ENCODE peak calls at places on chromosomes 7 and 10, in six cellular contexts. T, B, L, K, Q and I are unnamed samples. For H3K9me3, the result is how much of the 10 kb centered on the place peaks cover.

GRCh38 chr7:32264667-32265284 is 194.6 kb upstream of the PDE1C start:
- DNase-seq in T (no peak), B (no peak), L (no peak), K (no peak), Q (no peak), I (no peak)

GRCh38 chr7:19353158-19353557 is 207.9 kb upstream of the FERD3L start:
- DNase-seq in T (no peak), B (no peak), L (no peak), K (no peak), Q (no peak), I (no peak)

GRCh38 chr7:117323585-117323876 is 673 bp upstream of the WNT2 start:
- DNase-seq in T (no peak), B (no peak), L (no peak), K (no peak), Q (no peak), I (no peak)

GRCh38 chr7:28112883-28113540 is 67.6 kb downstream of the JAZF1 start:
- DNase-seq in T (no peak), B (peak), L (no peak), K (no peak), Q (no peak), I (no peak)

GRCh38 chr10:45034301-45034700 is 33.6 kb downstream of the ZNF22 start:
- DNase-seq in T (no peak), B (no peak), L (no peak), K (no peak), Q (no peak), I (no peak)

GRCh38 chr10:48451969-48452878 is 145.7 kb downstream of the MAPK8 start:
- DNase-seq in T (no peak), B (no peak), L (no peak), K (peak), Q (no peak), I (no peak)

GRCh38 chr7:37198906-37199485 is 249.7 kb downstream of the ELMO1 start:
- DNase-seq in T (peak), B (peak), L (peak), K (peak), Q (peak), I (peak)

GRCh38 chr7:136533732-136534131 is 334.7 kb upstream of the CHRM2 start:
- DNase-seq in T (no peak), B (no peak), L (no peak), K (no peak), Q (no peak), I (no peak)

DNA sequence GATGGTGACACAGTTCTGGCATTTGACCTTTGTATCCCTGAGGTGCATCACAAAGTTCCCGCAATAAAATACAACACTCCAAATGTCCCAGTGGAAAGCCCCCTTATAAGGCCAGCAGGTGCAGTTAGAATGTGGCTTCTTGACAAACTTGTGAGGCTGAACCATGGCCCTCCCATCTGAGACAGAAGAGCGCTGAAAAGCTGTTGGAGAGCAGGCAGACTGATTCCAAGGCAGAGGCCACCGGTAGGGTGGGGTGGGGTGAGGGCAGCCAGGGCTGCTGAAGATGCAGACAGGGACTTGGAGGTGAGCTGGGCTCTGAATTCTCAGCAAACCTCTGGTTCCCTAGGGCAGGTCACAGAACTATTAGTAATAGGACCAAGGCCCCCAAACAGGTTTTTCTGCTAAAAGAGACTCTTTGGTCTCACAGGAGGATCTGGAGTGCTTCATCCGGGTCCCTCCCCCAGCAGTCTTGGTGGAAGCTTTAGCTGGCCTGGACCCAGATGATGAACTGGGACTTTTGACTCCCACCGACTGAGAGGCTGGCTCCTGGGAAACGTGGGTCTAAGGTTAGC is 15.6 kb upstream of the CHST3 start:
- DNase-seq in T (no peak), B (no peak), L (no peak), K (no peak), Q (no peak), I (no peak)
- H3K9me3 ChIP-seq in T (under half), B (under half), L (under half), K (under half), Q (under half), I (under half)

GRCh38 chr10:131178521-131178920 is 133.0 kb downstream of the TCERG1L start:
- DNase-seq in T (no peak), B (peak), L (no peak), K (no peak), Q (no peak), I (no peak)

GRCh38 chr10:131175891-131176290 is 135.6 kb downstream of the TCERG1L start:
- DNase-seq in T (no peak), B (no peak), L (no peak), K (no peak), Q (no peak), I (no peak)

GRCh38 chr10:131177431-131178327 is 133.8 kb downstream of the TCERG1L start:
- DNase-seq in T (no peak), B (peak), L (no peak), K (no peak), Q (no peak), I (no peak)

GRCh38 chr10:131174651-131175540 is 136.6 kb downstream of the TCERG1L start:
- DNase-seq in T (no peak), B (peak), L (no peak), K (no peak), Q (no peak), I (no peak)

GRCh38 chr10:131176907-131177306 is 134.6 kb downstream of the TCERG1L start:
- DNase-seq in T (no peak), B (no peak), L (no peak), K (no peak), Q (no peak), I (no peak)
- H3K9me3 ChIP-seq in T (under half), B (under half), L (under half), K (under half), Q (under half), I (under half)

DNA sequence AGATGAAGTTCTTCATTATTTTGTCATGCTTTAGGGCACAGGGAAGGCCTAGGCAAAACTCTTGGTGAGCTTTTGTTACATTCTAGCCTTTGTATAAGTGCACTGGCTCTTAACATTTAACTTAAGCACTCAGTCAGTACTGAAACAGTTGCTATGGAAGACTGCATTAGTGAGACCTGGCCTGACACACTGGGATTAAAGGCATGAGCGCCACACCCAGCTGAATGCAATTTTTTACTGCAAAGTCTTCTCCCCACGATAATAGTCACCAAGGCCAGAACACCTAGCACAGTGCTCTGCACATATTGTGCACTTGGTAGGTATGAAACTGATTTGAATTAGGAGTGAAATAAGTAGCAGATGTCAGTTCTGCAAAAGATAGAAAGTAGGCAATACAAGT is 41.2 kb upstream of the ZNF138 start:
- DNase-seq in T (no peak), B (no peak), L (no peak), K (no peak), Q (no peak), I (no peak)
- H3K9me3 ChIP-seq in T (under half), B (under half), L (under half), K (under half), Q (under half), I (under half)

DNA sequence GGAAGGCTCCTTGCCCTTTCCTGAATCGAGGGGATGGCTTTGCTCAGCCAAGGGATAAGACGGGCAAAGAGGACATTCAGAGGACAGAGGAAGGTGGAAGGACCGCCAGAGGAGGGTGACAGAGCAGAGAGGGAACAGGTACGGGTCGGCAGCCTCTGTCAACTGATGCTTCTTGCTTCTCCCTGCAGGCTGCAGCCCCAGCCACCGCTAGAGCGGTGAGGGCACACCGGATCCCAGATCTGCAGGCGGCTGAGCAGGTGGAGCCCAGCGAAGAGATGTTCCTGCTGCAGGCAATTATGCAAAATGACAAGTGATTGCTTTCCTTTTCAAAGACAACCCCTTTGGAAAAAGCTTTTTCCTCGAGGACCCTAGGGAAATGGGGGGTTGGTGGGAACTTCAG is 181.9 kb upstream of the ANKRD30A start:
- DNase-seq in T (no peak), B (no peak), L (no peak), K (no peak), Q (no peak), I (no peak)
- H3K9me3 ChIP-seq in T (under half), B (under half), L (under half), K (under half), Q (under half), I (under half)

DNA sequence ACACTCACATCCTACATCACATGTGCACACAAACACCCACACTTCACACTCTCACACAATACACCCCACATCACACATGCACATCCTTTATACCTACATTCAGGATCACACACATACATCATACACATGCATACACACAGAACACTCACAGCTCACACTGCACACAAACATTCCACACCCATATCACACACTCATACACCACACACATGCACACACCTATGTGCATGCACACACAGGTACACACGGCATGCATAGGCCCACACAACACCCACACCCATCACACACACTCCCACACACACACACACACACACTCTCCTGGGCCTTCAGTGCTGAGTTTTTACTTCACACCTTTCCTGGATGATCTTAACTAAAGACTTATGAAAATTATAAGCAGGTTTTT is 220.5 kb downstream of the DNAJB6 start:
- DNase-seq in T (no peak), B (peak), L (no peak), K (peak), Q (no peak), I (no peak)
- H3K9me3 ChIP-seq in T (under half), B (under half), L (under half), K (under half), Q (under half), I (under half)

DNA sequence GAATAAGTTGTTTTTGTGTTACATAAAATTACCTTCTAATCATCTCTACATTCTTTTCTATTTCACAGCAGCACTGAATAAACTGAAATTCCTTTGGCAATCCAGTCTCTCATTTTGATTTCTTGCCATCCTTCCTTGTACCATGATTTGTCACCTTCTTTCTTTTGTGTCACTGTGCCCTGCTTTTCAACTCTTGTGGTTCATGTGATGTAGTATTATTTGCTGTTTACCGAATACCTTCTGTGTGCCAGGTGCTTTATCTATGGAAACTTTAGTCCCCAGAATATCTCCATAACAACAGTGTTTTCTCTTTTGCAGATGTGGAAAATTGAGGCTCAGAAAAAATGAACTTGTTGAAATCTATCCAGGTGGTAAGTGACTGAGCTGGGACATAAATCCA is 220.3 kb downstream of the STK31 start:
- DNase-seq in T (no peak), B (no peak), L (no peak), K (no peak), Q (no peak), I (no peak)
- H3K9me3 ChIP-seq in T (under half), B (under half), L (under half), K (under half), Q (under half), I (under half)

GRCh38 chr7:158057446-158057845 is 530.2 kb downstream of the PTPRN2 start:
- DNase-seq in T (no peak), B (no peak), L (no peak), K (peak), Q (no peak), I (no peak)

GRCh38 chr7:158056761-158057160 is 530.9 kb downstream of the PTPRN2 start:
- DNase-seq in T (no peak), B (peak), L (no peak), K (peak), Q (no peak), I (no peak)

GRCh38 chr7:158054081-158054480 is 533.5 kb downstream of the PTPRN2 start:
- DNase-seq in T (no peak), B (no peak), L (no peak), K (peak), Q (no peak), I (no peak)

GRCh38 chr7:158054611-158055010 is 533.0 kb downstream of the PTPRN2 start:
- DNase-seq in T (no peak), B (peak), L (peak), K (peak), Q (no peak), I (no peak)

GRCh38 chr7:158055726-158056510 is 531.7 kb downstream of the PTPRN2 start:
- DNase-seq in T (no peak), B (peak), L (no peak), K (peak), Q (no peak), I (no peak)
- H3K9me3 ChIP-seq in T (under half), B (under half), L (under half), K (under half), Q (under half), I (under half)